ENCODE peak calls at places on chromosomes 7 and 10, in seven cellular contexts. O is sigmoid colon; L is H9; M is CD8-positive, alpha-beta T cell; Y is ascending aorta; H is heart right ventricle; G is transverse colon. P is an unnamed sample. For H3K4me1, the result is how much of the 10 kb centered on the place peaks cover.

GRCh38 chr10:80416401-80417098 is 8.2 kb downstream of the PRXL2A start:
- DNase-seq in H (peak), G (peak), M (no peak), Y (no peak), L (no peak), O (peak), P (no peak)

GRCh38 chr7:96933067-96933645 is 72.2 kb upstream of the DLX6 start:
- DNase-seq in Y (no peak), M (no peak), H (no peak), G (no peak), L (no peak), O (no peak), P (no peak)

GRCh38 chr7:11458736-11459483 is 373.1 kb downstream of the THSD7A start:
- DNase-seq in Y (no peak), H (no peak), M (no peak), G (no peak), O (no peak), L (no peak), P (no peak)

GRCh38 chr10:74854610-74855009 is 28.2 kb downstream of the KAT6B start:
- DNase-seq in Y (no peak), O (no peak), L (no peak), M (no peak), H (no peak), G (no peak), P (no peak)

GRCh38 chr7:132337450-132338080 is 238.7 kb downstream of the PLXNA4 start:
- DNase-seq in H (no peak), O (no peak), G (no peak), M (no peak), L (no peak), Y (no peak), P (no peak)

GRCh38 chr10:81875680-81876252 is 772 bp downstream of the NRG3 start:
- DNase-seq in O (no peak), Y (no peak), H (no peak), M (no peak), G (no peak), L (no peak), P (no peak)

GRCh38 chr7:121020652-121021051 is 32.1 kb downstream of the CPED1 start:
- DNase-seq in L (no peak), M (no peak), O (no peak), Y (no peak), H (no peak), G (no peak), P (no peak)

GRCh38 chr7:109282726-109283125 is 713.1 kb downstream of the DNAJB9 start:
- DNase-seq in L (no peak), Y (no peak), M (no peak), G (no peak), H (no peak), O (no peak), P (no peak)

GRCh38 chr7:112420236-112420945 is 29.9 kb upstream of the IFRD1 start:
- DNase-seq in G (no peak), H (no peak), M (no peak), L (no peak), Y (no peak), O (no peak), P (no peak)

GRCh38 chr7:108072739-108073138 is 57.4 kb downstream of the LAMB4 start:
- DNase-seq in L (no peak), Y (no peak), H (no peak), G (no peak), M (no peak), O (no peak), P (no peak)
- H3K4me1 ChIP-seq in L (under half), Y (under half), H (under half), G (under half), M (under half), O (under half), P (under half)

GRCh38 chr7:49322476-49322875 is 398.1 kb downstream of the CDC14C start:
- DNase-seq in G (no peak), H (no peak), O (no peak), Y (no peak), L (no peak), M (no peak), P (no peak)

GRCh38 chr7:49327155-49327554 is 402.8 kb downstream of the CDC14C start:
- DNase-seq in Y (no peak), G (no peak), H (no peak), O (no peak), L (no peak), M (no peak), P (no peak)

GRCh38 chr7:49320083-49320482 is 395.7 kb downstream of the CDC14C start:
- DNase-seq in M (no peak), H (no peak), L (no peak), O (no peak), Y (no peak), G (no peak), P (no peak)

GRCh38 chr7:49324707-49325106 is 400.4 kb downstream of the CDC14C start:
- DNase-seq in L (no peak), O (no peak), H (no peak), Y (no peak), G (no peak), M (no peak), P (no peak)
- TF ChIP-seq CTCF in L (peak), O (no peak), H (no peak), Y (no peak), G (no peak), M (no peak), P (no peak)

GRCh38 chr10:26468691-26469090 is 30.6 kb downstream of the APBB1IP start:
- DNase-seq in G (peak), L (no peak), M (peak), O (no peak), H (no peak), Y (no peak), P (no peak)
- H3K4me1 ChIP-seq in G (under half), L (under half), M (half or more), O (under half), H (under half), Y (under half), P (under half)

DNA sequence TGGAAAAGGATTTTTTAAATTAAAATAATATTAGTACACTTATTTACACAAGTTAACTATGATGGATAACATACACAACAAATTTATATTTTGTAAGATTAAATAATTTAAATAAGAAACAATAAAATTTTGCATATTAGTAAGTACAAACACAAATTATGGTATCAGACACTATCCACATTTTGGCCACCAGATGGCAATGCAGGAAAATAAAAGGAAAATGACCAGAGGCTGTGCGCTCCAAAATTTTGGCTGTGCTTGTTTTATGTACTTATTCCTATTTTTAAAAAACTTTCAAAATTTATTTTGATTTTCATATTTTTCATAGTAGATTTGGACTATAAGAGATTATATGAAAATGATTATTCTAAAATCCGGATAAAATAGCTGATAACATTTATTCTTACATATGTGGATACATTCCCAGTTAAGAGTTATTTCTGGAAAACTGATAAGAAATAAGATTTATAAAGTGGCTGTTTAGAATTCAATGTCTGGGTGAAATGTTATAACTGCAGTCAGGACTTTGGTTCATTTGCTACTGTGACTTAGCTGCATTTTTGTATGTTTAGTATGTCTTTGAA is 274.7 kb upstream of the HGF start:
- DNase-seq in Y (no peak), L (no peak), H (no peak), M (no peak), G (peak), O (no peak), P (peak)
- TF ChIP-seq CTCF in Y (peak), L (peak), H (peak), M (peak), G (peak), O (peak), P (peak)

GRCh38 chr7:39624202-39624807 is 933 bp downstream of the RALA start:
- DNase-seq in M (no peak), O (no peak), H (no peak), L (no peak), Y (no peak), G (no peak), P (no peak)
- H3K4me1 ChIP-seq in M (under half), O (under half), H (half or more), L (under half), Y (under half), G (under half), P (under half)

GRCh38 chr7:139629392-139630082 is 106.1 kb downstream of the CLEC2L start:
- DNase-seq in O (no peak), H (no peak), Y (no peak), G (no peak), M (no peak), L (no peak), P (no peak)
- TF ChIP-seq CTCF in O (no peak), H (no peak), Y (no peak), G (no peak), M (no peak), L (peak), P (no peak)

DNA sequence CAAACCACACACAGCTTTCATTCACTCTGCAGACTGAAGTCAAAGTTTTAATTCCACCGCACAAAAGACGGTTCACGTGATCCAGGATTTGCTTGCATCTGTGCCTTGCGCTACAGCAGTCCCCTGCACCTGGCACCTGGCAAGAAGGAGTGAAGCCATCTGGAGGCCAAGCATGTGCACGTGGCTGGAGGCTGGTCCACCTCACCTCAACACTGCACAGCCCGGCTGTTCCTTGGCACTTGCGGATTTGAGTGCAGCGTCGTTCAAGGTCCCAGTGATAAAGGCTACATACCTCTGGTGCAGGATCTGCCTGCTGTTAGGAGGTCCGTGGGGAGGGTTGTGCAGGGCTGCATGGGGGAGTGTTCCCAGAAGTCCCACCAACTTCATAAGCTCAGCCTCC is 248.5 kb upstream of the GRB10 start:
- DNase-seq in O (no peak), M (no peak), L (no peak), Y (no peak), H (no peak), G (no peak), P (no peak)
- H3K4me1 ChIP-seq in O (under half), M (under half), L (under half), Y (under half), H (under half), G (under half), P (under half)

GRCh38 chr7:48101352-48101751 is 12.3 kb downstream of the UPP1 start:
- DNase-seq in O (no peak), G (no peak), Y (no peak), H (no peak), M (no peak), L (no peak), P (no peak)

GRCh38 chr7:48099781-48100180 is 10.7 kb downstream of the UPP1 start:
- DNase-seq in Y (no peak), L (no peak), H (no peak), O (no peak), M (no peak), G (no peak), P (no peak)

GRCh38 chr7:48102530-48102929 is 13.5 kb downstream of the UPP1 start:
- DNase-seq in H (no peak), M (no peak), L (no peak), G (no peak), Y (no peak), O (no peak), P (no peak)

GRCh38 chr7:48105045-48105444 is 16.0 kb downstream of the UPP1 start:
- DNase-seq in G (no peak), O (no peak), L (no peak), M (no peak), H (no peak), Y (no peak), P (no peak)

DNA sequence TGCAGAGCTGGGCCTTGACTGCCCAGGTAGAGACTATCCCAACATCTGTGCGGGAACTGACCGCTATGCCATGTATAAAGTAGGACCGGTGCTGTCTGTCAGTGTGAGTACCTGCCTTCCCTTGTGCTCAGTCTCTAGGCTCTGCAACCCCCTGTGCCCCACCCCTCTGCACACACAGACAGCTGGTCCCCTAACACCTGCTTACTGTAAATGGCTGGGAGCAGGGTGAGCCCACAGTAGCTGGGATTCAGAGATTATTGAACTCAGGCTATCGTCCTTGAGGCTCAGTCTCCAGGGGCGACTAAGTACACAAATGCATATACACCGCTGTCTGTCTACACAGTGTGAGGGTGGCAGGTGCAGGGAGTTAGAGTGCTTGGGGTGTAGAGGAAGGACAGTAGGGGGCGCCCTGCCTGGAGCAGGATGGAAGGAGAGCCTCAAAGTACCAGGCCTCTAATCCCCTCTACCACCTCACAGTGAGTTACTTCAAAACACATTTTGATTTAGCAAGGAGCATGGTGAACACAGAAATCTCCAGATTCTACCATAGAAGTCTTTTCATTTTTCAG is 12.9 kb downstream of the UPP1 start:
- DNase-seq in M (no peak), L (no peak), Y (no peak), O (no peak), H (no peak), G (no peak), P (no peak)
- TF ChIP-seq CTCF in M (peak), L (peak), Y (no peak), O (no peak), H (no peak), G (no peak), P (no peak)